ENCODE peak calls at places on chromosomes 6 and 20, in four cellular contexts. One of them, this sample, is unnamed.

GRCh38 chr6:81589465-81590313 is 162.8 kb downstream of the TENT5A start:
- DNase-seq in aorta: no peak
- DNase-seq in fibroblast of lung: no peak
- DNase-seq in GM12865: no peak
- DNase-seq in this sample: peak

GRCh38 chr6:17905611-17906592 is 81.5 kb downstream of the KIF13A start:
- DNase-seq in aorta: no peak
- DNase-seq in fibroblast of lung: peak
- DNase-seq in GM12865: no peak
- DNase-seq in this sample: no peak

GRCh38 chr6:38176797-38177751 is 357.5 kb downstream of the ZFAND3 start:
- DNase-seq in aorta: peak
- DNase-seq in fibroblast of lung: no peak
- DNase-seq in GM12865: no peak
- DNase-seq in this sample: peak

GRCh38 chr20:58309607-58310290 is at the start of gene RAB22A:
- DNase-seq in aorta: peak
- DNase-seq in fibroblast of lung: peak
- DNase-seq in GM12865: peak
- DNase-seq in this sample: peak

GRCh38 chr6:138795809-138796469 is at the start of gene ECT2L:
- DNase-seq in aorta: peak
- DNase-seq in fibroblast of lung: peak
- DNase-seq in GM12865: no peak
- DNase-seq in this sample: peak

GRCh38 chr20:1820137-1821074 is 74.8 kb upstream of the SIRPA start:
- DNase-seq in aorta: no peak
- DNase-seq in fibroblast of lung: peak
- DNase-seq in GM12865: no peak
- DNase-seq in this sample: no peak

GRCh38 chr20:16477632-16478031 is 95.6 kb downstream of the KIF16B start:
- DNase-seq in aorta: no peak
- DNase-seq in fibroblast of lung: no peak
- DNase-seq in GM12865: no peak
- DNase-seq in this sample: no peak

GRCh38 chr20:53959849-53960585 is 110.4 kb downstream of the BCAS1 start:
- DNase-seq in aorta: no peak
- DNase-seq in fibroblast of lung: peak
- DNase-seq in GM12865: no peak
- DNase-seq in this sample: no peak

GRCh38 chr6:134819236-134819635 is 130.7 kb downstream of the ALDH8A1 start:
- DNase-seq in aorta: no peak
- DNase-seq in fibroblast of lung: no peak
- DNase-seq in GM12865: no peak
- DNase-seq in this sample: no peak

GRCh38 chr6:29757701-29758293 is 34.6 kb downstream of the HLA-F start:
- DNase-seq in aorta: no peak
- DNase-seq in fibroblast of lung: no peak
- DNase-seq in GM12865: no peak
- DNase-seq in this sample: no peak

GRCh38 chr6:36350681-36351091 is 14.0 kb upstream of the BNIP5 start:
- DNase-seq in aorta: peak
- DNase-seq in fibroblast of lung: peak
- DNase-seq in GM12865: no peak
- DNase-seq in this sample: peak

GRCh38 chr6:451336-451735 is 59.8 kb downstream of the IRF4 start:
- DNase-seq in aorta: no peak
- DNase-seq in fibroblast of lung: no peak
- DNase-seq in GM12865: no peak
- DNase-seq in this sample: no peak

GRCh38 chr6:29531668-29532067 is 27.9 kb downstream of the UBD start:
- DNase-seq in aorta: no peak
- DNase-seq in fibroblast of lung: no peak
- DNase-seq in GM12865: no peak
- DNase-seq in this sample: no peak

GRCh38 chr6:125346926-125347563 is 45.3 kb upstream of the HDDC2 start:
- DNase-seq in aorta: no peak
- DNase-seq in fibroblast of lung: no peak
- DNase-seq in GM12865: peak
- DNase-seq in this sample: no peak

GRCh38 chr6:125340946-125341345 is 39.2 kb upstream of the HDDC2 start:
- DNase-seq in aorta: no peak
- DNase-seq in fibroblast of lung: no peak
- DNase-seq in GM12865: no peak
- DNase-seq in this sample: no peak

GRCh38 chr6:125341460-125341859 is 39.7 kb upstream of the HDDC2 start:
- DNase-seq in aorta: no peak
- DNase-seq in fibroblast of lung: no peak
- DNase-seq in GM12865: no peak
- DNase-seq in this sample: no peak

GRCh38 chr6:125346143-125346925 is 44.6 kb upstream of the HDDC2 start:
- DNase-seq in aorta: no peak
- DNase-seq in fibroblast of lung: no peak
- DNase-seq in GM12865: peak
- DNase-seq in this sample: no peak
- H3K4me3 ChIP-seq in aorta: peak
- H3K4me3 ChIP-seq in fibroblast of lung: no peak
- H3K4me3 ChIP-seq in GM12865: peak
- H3K4me3 ChIP-seq in this sample: no peak

GRCh38 chr6:27687154-27688013 is 214.5 kb upstream of the ZNF184 start:
- DNase-seq in aorta: peak
- DNase-seq in fibroblast of lung: peak
- DNase-seq in GM12865: peak
- DNase-seq in this sample: peak

GRCh38 chr6:27685278-27685677 is 212.4 kb upstream of the ZNF184 start:
- DNase-seq in aorta: no peak
- DNase-seq in fibroblast of lung: no peak
- DNase-seq in GM12865: no peak
- DNase-seq in this sample: no peak

GRCh38 chr6:27684264-27685211 is 211.6 kb upstream of the ZNF184 start:
- DNase-seq in aorta: no peak
- DNase-seq in fibroblast of lung: peak
- DNase-seq in GM12865: peak
- DNase-seq in this sample: peak

DNA sequence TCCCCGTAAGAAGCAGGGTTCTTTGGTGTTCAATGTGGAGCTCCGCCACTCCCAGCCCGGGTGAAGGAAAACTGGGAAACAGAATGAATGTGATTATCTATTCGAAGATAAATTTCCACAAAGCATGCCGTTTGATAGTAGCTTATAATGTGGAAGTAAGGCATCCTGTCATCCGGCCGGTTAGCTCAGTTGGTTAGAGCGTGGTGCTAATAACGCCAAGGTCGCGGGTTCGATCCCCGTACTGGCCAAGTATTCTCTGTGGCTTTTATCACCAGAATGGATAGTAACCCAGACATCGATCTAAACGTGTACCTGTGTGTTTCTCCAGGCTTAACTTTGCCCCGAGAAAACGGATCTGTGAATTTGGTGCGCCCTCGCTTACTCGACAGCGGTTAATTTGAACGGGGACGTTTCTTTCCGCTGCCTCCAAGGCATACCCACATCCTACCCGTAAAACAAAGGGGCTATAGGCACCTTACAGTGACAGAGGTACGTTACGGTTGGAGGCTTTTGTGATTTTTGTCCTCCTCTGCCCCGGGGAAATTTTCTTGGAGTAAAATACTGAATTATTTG is 215.2 kb upstream of the ZNF184 start:
- DNase-seq in aorta: peak
- DNase-seq in fibroblast of lung: peak
- DNase-seq in GM12865: peak
- DNase-seq in this sample: peak
- H3K4me3 ChIP-seq in aorta: peak
- H3K4me3 ChIP-seq in fibroblast of lung: peak
- H3K4me3 ChIP-seq in GM12865: peak
- H3K4me3 ChIP-seq in this sample: no peak

DNA sequence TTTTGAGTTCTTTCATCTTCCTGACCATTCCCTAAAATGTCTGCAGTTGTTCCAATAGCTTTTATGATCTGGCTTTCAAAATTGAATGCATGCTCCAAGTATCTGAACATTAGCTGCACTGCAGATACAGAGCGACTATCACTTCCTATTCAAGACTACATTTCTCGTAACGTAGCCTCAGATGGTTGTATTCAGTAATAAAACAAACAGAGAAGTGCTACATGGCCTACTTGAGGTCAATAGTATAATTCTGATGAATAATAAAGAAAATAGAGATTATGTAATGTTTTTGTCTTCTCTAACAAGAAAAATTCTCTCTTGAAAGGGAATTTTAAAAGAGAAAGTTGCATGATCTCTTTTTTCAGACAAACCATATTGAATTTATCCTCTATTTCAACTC is 333.9 kb upstream of the IRAK1BP1 start:
- DNase-seq in aorta: no peak
- DNase-seq in fibroblast of lung: peak
- DNase-seq in GM12865: no peak
- DNase-seq in this sample: no peak
- H3K4me3 ChIP-seq in aorta: no peak
- H3K4me3 ChIP-seq in fibroblast of lung: no peak
- H3K4me3 ChIP-seq in GM12865: no peak
- H3K4me3 ChIP-seq in this sample: no peak

GRCh38 chr6:170269873-170270541 is 20.9 kb downstream of the DLL1 start:
- DNase-seq in aorta: no peak
- DNase-seq in fibroblast of lung: no peak
- DNase-seq in GM12865: no peak
- DNase-seq in this sample: peak

GRCh38 chr6:170270984-170271593 is 19.8 kb downstream of the DLL1 start:
- DNase-seq in aorta: no peak
- DNase-seq in fibroblast of lung: no peak
- DNase-seq in GM12865: no peak
- DNase-seq in this sample: no peak

GRCh38 chr6:170272341-170273065 is 18.4 kb downstream of the DLL1 start:
- DNase-seq in aorta: no peak
- DNase-seq in fibroblast of lung: no peak
- DNase-seq in GM12865: no peak
- DNase-seq in this sample: peak

GRCh38 chr6:170273191-170273590 is 17.7 kb downstream of the DLL1 start:
- DNase-seq in aorta: no peak
- DNase-seq in fibroblast of lung: no peak
- DNase-seq in GM12865: no peak
- DNase-seq in this sample: no peak

GRCh38 chr6:170271771-170272314 is 19.0 kb downstream of the DLL1 start:
- DNase-seq in aorta: no peak
- DNase-seq in fibroblast of lung: no peak
- DNase-seq in GM12865: peak
- DNase-seq in this sample: peak
- H3K4me3 ChIP-seq in aorta: no peak
- H3K4me3 ChIP-seq in fibroblast of lung: no peak
- H3K4me3 ChIP-seq in GM12865: peak
- H3K4me3 ChIP-seq in this sample: peak

DNA sequence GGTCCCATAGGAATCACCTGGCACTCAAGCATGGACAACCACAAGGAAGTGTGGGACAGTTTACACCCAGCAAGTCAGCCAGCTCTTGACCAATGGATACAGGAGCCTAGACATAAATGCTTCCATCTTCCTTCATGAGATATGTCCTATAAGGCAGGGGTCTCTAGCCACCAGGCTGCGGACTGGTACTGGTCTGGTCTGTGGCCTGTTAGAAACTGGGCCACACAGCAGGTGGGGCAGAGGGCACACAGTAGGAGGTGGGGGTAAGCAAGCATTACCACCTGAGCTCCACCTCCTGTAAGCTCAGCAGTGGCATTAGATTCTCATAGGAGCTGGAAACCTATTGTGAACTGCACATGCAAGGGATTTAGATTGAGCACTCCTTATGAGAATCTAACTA is 437.1 kb downstream of the CD109 start:
- DNase-seq in aorta: no peak
- DNase-seq in fibroblast of lung: no peak
- DNase-seq in GM12865: no peak
- DNase-seq in this sample: no peak
- H3K4me3 ChIP-seq in aorta: no peak
- H3K4me3 ChIP-seq in fibroblast of lung: no peak
- H3K4me3 ChIP-seq in GM12865: no peak
- H3K4me3 ChIP-seq in this sample: no peak

GRCh38 chr20:11849976-11850670 is 67.6 kb upstream of the BTBD3 start:
- DNase-seq in aorta: no peak
- DNase-seq in fibroblast of lung: peak
- DNase-seq in GM12865: no peak
- DNase-seq in this sample: peak
- H3K4me3 ChIP-seq in aorta: no peak
- H3K4me3 ChIP-seq in fibroblast of lung: no peak
- H3K4me3 ChIP-seq in GM12865: no peak
- H3K4me3 ChIP-seq in this sample: no peak